ENCODE peak calls at places on chromosomes 13 and 19, in five cellular contexts. J is SW480; U is sigmoid colon; S is activated CD4-positive, alpha-beta T cell treated with anti-CD3 and anti-CD28 coated beads, Interleukin-2, amount 10 ng/mL, durations not matched to agents 7 days and 5 days; I is AG04450. C is an unnamed sample.

GRCh38 chr19:50717026-50717723 is 2.4 kb downstream of the SHANK1 start:
- DNase-seq in J (no peak), U (no peak), S (no peak), I (no peak), C (no peak)

GRCh38 chr13:71408416-71408815 is 458.6 kb downstream of the DACH1 start:
- DNase-seq in J (no peak), U (no peak), S (no peak), I (no peak), C (no peak)

GRCh38 chr19:47351545-47351944 is 2.4 kb downstream of the DHX34 start:
- DNase-seq in J (peak; percentile 48), U (no peak), S (no peak), I (no peak), C (peak; percentile 54)

GRCh38 chr13:105047676-105048295 is 1487.7 kb downstream of the EFNB2 start:
- DNase-seq in J (no peak), U (no peak), S (no peak), I (no peak), C (no peak)

GRCh38 chr19:1285737-1286360 is at the start of gene EFNA2:
- DNase-seq in J (no peak), U (no peak), S (no peak), I (no peak), C (no peak)

GRCh38 chr13:44719857-44720671 is 143.9 kb upstream of the TSC22D1 start:
- DNase-seq in J (no peak), U (no peak), S (no peak), I (peak; percentile 30), C (no peak)

GRCh38 chr19:29117926-29118325 is 95.0 kb downstream of the UQCRFS1 start:
- DNase-seq in J (no peak), U (no peak), S (no peak), I (no peak), C (no peak)

GRCh38 chr13:98315466-98315865 is 138.4 kb upstream of the RNF113B start:
- DNase-seq in J (no peak), U (no peak), S (no peak), I (no peak), C (no peak)

GRCh38 chr13:71030789-71031188 is 836.2 kb downstream of the DACH1 start:
- DNase-seq in J (no peak), U (no peak), S (no peak), I (no peak), C (no peak)

C was measured in OCI-LY7.